ENCODE peak calls at places on chromosome 6, in six cellular contexts. R is HFF-Myc, G is upper lobe of left lung, U is fibroblast of lung, L is K562, I is HL-60. A is an unnamed sample.

GRCh38 chr6:124470803-124471202 is 491.4 kb upstream of the RNF217 start:
- DNase-seq in G (no peak), L (no peak), U (no peak), I (no peak), R (no peak), A (no peak)

GRCh38 chr6:161694995-161695394 is 421.1 kb upstream of the AGPAT4 start:
- DNase-seq in U (peak; percentile 54), G (no peak), L (peak; percentile 42), I (no peak), R (peak; percentile 3), A (no peak)

GRCh38 chr6:41718828-41719227 is 16.6 kb downstream of the TFEB start:
- DNase-seq in L (no peak), I (no peak), U (no peak), G (no peak), R (no peak), A (no peak)

GRCh38 chr6:25519856-25520255 is 132.2 kb upstream of the SCGN start:
- DNase-seq in U (no peak), R (no peak), G (no peak), L (no peak), I (no peak), A (no peak)

GRCh38 chr6:25918083-25918683 is 12.3 kb downstream of the SLC17A2 start:
- DNase-seq in R (no peak), L (no peak), I (no peak), G (no peak), U (no peak), A (no peak)

GRCh38 chr6:4613381-4613780 is 162.8 kb upstream of the CDYL start:
- DNase-seq in U (no peak), L (no peak), R (no peak), I (no peak), G (no peak), A (no peak)

GRCh38 chr6:157841211-157841840 is 18.3 kb downstream of the SNX9 start:
- DNase-seq in U (no peak), I (no peak), R (no peak), L (peak; percentile 79), G (no peak), A (no peak)

GRCh38 chr6:50849016-50849748 is 30.5 kb downstream of the TFAP2B start:
- DNase-seq in I (no peak), G (peak; percentile 33), R (no peak), U (no peak), L (no peak), A (no peak)

GRCh38 chr6:28597217-28597835 is 71.6 kb downstream of the GPX5 start:
- DNase-seq in R (peak; percentile 44), G (no peak), U (peak; percentile 61), I (no peak), L (no peak), A (no peak)

GRCh38 chr6:41288025-41288777 is 1.7 kb upstream of the TREM1 start:
- DNase-seq in I (no peak), L (no peak), G (no peak), U (peak; percentile 14), R (no peak), A (no peak)

GRCh38 chr6:33410711-33411631 is at the start of gene PHF1:
- DNase-seq in U (peak; percentile 85), I (no peak), L (peak; percentile 97), G (peak; percentile 94), R (no peak), A (no peak)

GRCh38 chr6:30463651-30464618 is 25.4 kb upstream of the HLA-E start:
- DNase-seq in U (peak; percentile 58), R (no peak), I (peak; percentile 47), L (no peak), G (peak; percentile 89), A (no peak)

GRCh38 chr6:73566954-73567591 is 46.2 kb upstream of the EEF1A1 start:
- DNase-seq in G (no peak), I (peak; percentile 70), L (no peak), R (no peak), U (peak; percentile 85), A (no peak)

GRCh38 chr6:134358320-134358719 is 40.4 kb upstream of the SGK1 start:
- DNase-seq in R (no peak), G (no peak), I (peak; percentile 38), U (peak; percentile 74), L (no peak), A (no peak)

GRCh38 chr6:165092881-165093595 is 216.4 kb downstream of the C6orf118 start:
- DNase-seq in R (no peak), U (no peak), I (no peak), L (no peak), G (no peak), A (no peak)

GRCh38 chr6:168574699-168575195 is 133.8 kb downstream of the SMOC2 start:
- DNase-seq in L (no peak), I (no peak), U (no peak), R (no peak), G (no peak), A (no peak)

GRCh38 chr6:85580878-85581267 is 12.8 kb downstream of the SNX14 start:
- DNase-seq in I (no peak), G (no peak), L (peak; percentile 67), U (peak; percentile 53), R (no peak), A (no peak)

DNA sequence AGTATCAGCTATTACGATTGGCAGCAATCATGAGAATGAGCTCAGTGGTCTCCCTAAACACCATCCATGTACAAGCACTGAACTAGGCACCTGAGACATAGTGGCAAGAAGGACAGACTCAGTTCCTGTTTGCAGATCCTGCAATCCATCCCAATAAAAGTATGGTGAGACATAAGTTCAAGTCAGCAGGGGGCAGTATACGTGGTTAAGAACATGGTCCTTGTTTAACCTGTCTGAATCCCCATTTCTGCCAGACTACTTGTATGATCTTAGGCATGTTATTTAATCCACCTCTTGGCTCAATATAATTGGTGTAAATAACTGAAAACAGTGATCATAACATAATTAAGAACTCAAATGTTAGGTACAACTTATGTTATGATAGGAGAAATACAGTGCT is 33.2 kb upstream of the PNISR start:
- DNase-seq in I (peak; percentile 16), U (peak; percentile 34), R (peak; percentile 19), L (peak; percentile 11), G (no peak), A (no peak)
- TF ChIP-seq CTCF in I (no peak), U (peak; percentile 32), R (no peak), L (no peak), G (no peak), A (peak; percentile 10)

GRCh38 chr6:97726378-97726777 is 443.4 kb upstream of the MMS22L start:
- DNase-seq in U (no peak), G (no peak), R (no peak), I (no peak), L (no peak), A (no peak)
- TF ChIP-seq CTCF in U (no peak), G (no peak), R (no peak), I (no peak), L (no peak), A (no peak)

DNA sequence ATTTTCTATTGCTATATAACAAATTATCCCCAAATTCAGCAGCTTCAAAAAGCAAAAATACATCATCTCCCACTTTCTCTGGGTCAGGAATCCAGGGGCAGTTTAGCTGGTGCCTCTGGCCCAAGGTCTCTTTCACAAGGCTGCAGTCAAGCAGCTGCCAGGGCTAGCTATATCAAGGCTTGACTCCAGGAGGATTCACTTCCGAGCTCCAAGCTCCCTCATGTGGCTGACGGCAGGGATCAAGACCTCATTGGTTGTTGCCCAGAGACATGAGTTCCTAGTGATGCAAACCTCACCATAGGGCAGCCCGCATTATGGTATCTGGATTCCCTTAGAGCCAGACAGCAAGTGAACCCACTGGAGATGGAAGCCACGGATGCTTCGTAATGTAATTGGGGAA is 1.3 kb upstream of the VNN1 start:
- DNase-seq in R (no peak), L (peak; percentile 45), U (peak; percentile 79), G (no peak), I (no peak), A (no peak)
- TF ChIP-seq CTCF in R (peak; percentile 39), L (peak; percentile 42), U (peak; percentile 55), G (no peak), I (no peak), A (no peak)

DNA sequence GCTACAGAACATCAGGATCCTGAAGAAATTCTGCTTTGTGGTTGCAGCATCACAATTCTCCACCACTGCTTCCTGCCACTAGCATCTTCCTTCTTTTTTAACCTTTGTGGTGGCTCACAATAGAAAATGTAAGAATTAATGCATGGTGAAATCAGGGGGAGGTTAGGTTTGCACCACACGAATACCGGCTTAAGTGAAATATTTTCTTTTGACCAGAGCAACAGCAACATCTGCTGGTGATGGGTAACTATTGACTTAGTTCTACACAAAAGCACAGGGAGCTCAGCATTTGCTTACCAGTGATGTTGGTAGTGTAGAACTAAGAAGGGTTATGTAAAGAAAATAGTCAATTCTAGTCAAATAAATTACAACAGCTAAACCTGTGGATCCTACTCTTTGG is 280.5 kb downstream of the SYNE1 start:
- DNase-seq in R (no peak), G (no peak), I (peak; percentile 38), U (peak; percentile 56), L (peak; percentile 12), A (no peak)
- TF ChIP-seq CTCF in R (no peak), G (no peak), I (peak; percentile 5), U (peak; percentile 51), L (peak; percentile 23), A (no peak)